ENCODE peak calls at places on chromosomes 7 and 10, in six cellular contexts. One of them, this sample, is unnamed. For H3K9me3, the result is how much of the 10 kb centered on the place peaks cover.

GRCh38 chr7:30134011-30134410 is 775 bp upstream of the MTURN start:
- DNase-seq in fibroblast of lung: no peak
- DNase-seq in upper lobe of right lung: no peak
- DNase-seq in Peyer's patch: no peak
- DNase-seq in tibial nerve: no peak
- DNase-seq in IMR-90: no peak
- DNase-seq in this sample: no peak

GRCh38 chr10:127041561-127041960 is 136.3 kb downstream of the DOCK1 start:
- DNase-seq in tibial nerve: no peak
- DNase-seq in fibroblast of lung: peak
- DNase-seq in Peyer's patch: no peak
- DNase-seq in upper lobe of right lung: no peak
- DNase-seq in IMR-90: peak
- DNase-seq in this sample: no peak

GRCh38 chr7:110119883-110120581 is 970.9 kb upstream of the LRRN3 start:
- DNase-seq in upper lobe of right lung: no peak
- DNase-seq in IMR-90: peak
- DNase-seq in fibroblast of lung: peak
- DNase-seq in Peyer's patch: no peak
- DNase-seq in tibial nerve: no peak
- DNase-seq in this sample: no peak

GRCh38 chr10:124671486-124672075 is 72.6 kb downstream of the FAM53B start:
- DNase-seq in upper lobe of right lung: no peak
- DNase-seq in Peyer's patch: no peak
- DNase-seq in IMR-90: no peak
- DNase-seq in tibial nerve: peak
- DNase-seq in fibroblast of lung: peak
- DNase-seq in this sample: peak

GRCh38 chr10:67433276-67433675 is 262.7 kb downstream of the CTNNA3 start:
- DNase-seq in upper lobe of right lung: no peak
- DNase-seq in fibroblast of lung: no peak
- DNase-seq in IMR-90: no peak
- DNase-seq in tibial nerve: no peak
- DNase-seq in Peyer's patch: no peak
- DNase-seq in this sample: no peak

GRCh38 chr10:101089520-101090299 is 27.9 kb downstream of the KAZALD1 start:
- DNase-seq in fibroblast of lung: no peak
- DNase-seq in tibial nerve: no peak
- DNase-seq in Peyer's patch: no peak
- DNase-seq in IMR-90: no peak
- DNase-seq in upper lobe of right lung: no peak
- DNase-seq in this sample: no peak

GRCh38 chr10:42975005-42975493 is 101.8 kb upstream of the RET start:
- DNase-seq in upper lobe of right lung: peak
- DNase-seq in Peyer's patch: peak
- DNase-seq in IMR-90: no peak
- DNase-seq in tibial nerve: no peak
- DNase-seq in fibroblast of lung: no peak
- DNase-seq in this sample: no peak

GRCh38 chr10:38741226-38741625 is 647.1 kb downstream of the ZNF37A start:
- DNase-seq in IMR-90: no peak
- DNase-seq in tibial nerve: no peak
- DNase-seq in Peyer's patch: no peak
- DNase-seq in fibroblast of lung: no peak
- DNase-seq in upper lobe of right lung: no peak
- DNase-seq in this sample: no peak

GRCh38 chr10:69533658-69534057 is 39.6 kb downstream of the NEUROG3 start:
- DNase-seq in tibial nerve: no peak
- DNase-seq in IMR-90: no peak
- DNase-seq in Peyer's patch: no peak
- DNase-seq in fibroblast of lung: no peak
- DNase-seq in upper lobe of right lung: no peak
- DNase-seq in this sample: no peak

GRCh38 chr10:125144693-125145623 is 15.4 kb downstream of the CTBP2 start:
- DNase-seq in tibial nerve: no peak
- DNase-seq in IMR-90: peak
- DNase-seq in upper lobe of right lung: no peak
- DNase-seq in fibroblast of lung: peak
- DNase-seq in Peyer's patch: peak
- DNase-seq in this sample: peak

GRCh38 chr10:96767611-96768010 is 47.3 kb upstream of the PIK3AP1 start:
- DNase-seq in tibial nerve: no peak
- DNase-seq in fibroblast of lung: no peak
- DNase-seq in upper lobe of right lung: no peak
- DNase-seq in Peyer's patch: no peak
- DNase-seq in IMR-90: no peak
- DNase-seq in this sample: no peak
- H3K9me3 ChIP-seq in tibial nerve: under half
- H3K9me3 ChIP-seq in fibroblast of lung: under half
- H3K9me3 ChIP-seq in upper lobe of right lung: under half
- H3K9me3 ChIP-seq in Peyer's patch: under half
- H3K9me3 ChIP-seq in IMR-90: under half
- H3K9me3 ChIP-seq in this sample: under half

DNA sequence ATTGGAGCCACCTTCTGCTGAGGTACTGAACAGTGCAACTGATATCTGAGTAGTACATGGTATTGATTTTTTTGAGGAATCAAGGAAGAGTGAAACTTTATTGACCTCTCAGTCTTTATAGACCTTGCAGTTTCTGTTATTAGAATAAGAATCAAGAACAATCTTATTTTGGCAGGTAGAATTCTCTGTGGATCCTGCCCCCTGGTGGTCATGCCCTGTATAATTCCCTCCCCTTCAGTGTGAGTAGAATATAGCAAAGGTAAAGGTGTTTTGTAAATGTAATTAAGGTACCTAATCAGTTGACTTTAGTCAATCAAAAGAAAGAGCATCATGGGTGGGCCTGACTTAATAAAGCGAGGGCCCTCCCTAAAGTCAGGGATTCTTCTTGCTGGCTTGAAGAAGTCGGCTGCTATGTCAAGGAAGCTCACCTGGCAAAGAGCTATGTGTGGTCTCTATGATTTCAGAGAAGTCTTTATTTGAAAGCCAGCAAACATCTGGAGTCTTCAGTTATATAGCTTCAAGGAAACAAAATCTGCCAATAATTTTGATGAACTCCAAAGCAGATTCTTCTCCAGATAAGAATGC is 142.8 kb downstream of the LSM5 start:
- DNase-seq in Peyer's patch: peak
- DNase-seq in upper lobe of right lung: no peak
- DNase-seq in IMR-90: no peak
- DNase-seq in tibial nerve: peak
- DNase-seq in fibroblast of lung: peak
- DNase-seq in this sample: no peak
- TF ChIP-seq CTCF in Peyer's patch: peak
- TF ChIP-seq CTCF in upper lobe of right lung: peak
- TF ChIP-seq CTCF in IMR-90: peak
- TF ChIP-seq CTCF in tibial nerve: peak
- TF ChIP-seq CTCF in fibroblast of lung: peak
- TF ChIP-seq CTCF in this sample: peak

DNA sequence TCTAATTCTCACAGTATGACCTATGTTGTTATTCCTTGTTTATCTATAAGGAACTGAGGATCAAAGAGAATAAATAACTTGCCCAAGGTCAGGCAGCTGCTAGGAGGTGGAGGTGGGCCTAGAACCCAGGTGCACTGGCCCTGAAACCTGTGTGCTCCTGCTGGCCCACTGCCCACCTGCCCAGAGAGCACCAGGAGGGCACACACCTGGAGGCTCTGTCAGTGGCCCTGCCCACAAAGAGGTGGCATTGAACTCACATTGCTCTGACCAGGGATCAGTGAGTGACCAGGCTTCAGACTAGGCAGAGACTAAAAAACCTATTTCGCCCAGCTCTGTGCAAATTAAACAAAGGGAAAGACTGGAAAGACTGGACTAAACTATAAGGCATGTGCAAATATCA is 210.6 kb downstream of the TNS3 start:
- DNase-seq in fibroblast of lung: no peak
- DNase-seq in IMR-90: no peak
- DNase-seq in tibial nerve: no peak
- DNase-seq in upper lobe of right lung: no peak
- DNase-seq in Peyer's patch: no peak
- DNase-seq in this sample: no peak
- H3K27ac ChIP-seq in fibroblast of lung: no peak
- H3K27ac ChIP-seq in IMR-90: no peak
- H3K27ac ChIP-seq in tibial nerve: peak
- H3K27ac ChIP-seq in upper lobe of right lung: no peak
- H3K27ac ChIP-seq in Peyer's patch: no peak
- H3K27ac ChIP-seq in this sample: no peak

GRCh38 chr7:3780525-3780924 is 479.5 kb downstream of the SDK1 start:
- DNase-seq in upper lobe of right lung: no peak
- DNase-seq in IMR-90: no peak
- DNase-seq in fibroblast of lung: no peak
- DNase-seq in tibial nerve: no peak
- DNase-seq in Peyer's patch: no peak
- DNase-seq in this sample: no peak
- H3K9me3 ChIP-seq in upper lobe of right lung: under half
- H3K9me3 ChIP-seq in IMR-90: under half
- H3K9me3 ChIP-seq in fibroblast of lung: under half
- H3K9me3 ChIP-seq in tibial nerve: under half
- H3K9me3 ChIP-seq in Peyer's patch: under half
- H3K9me3 ChIP-seq in this sample: under half

GRCh38 chr10:97180986-97181385 is 4.8 kb downstream of the SLIT1 start:
- DNase-seq in Peyer's patch: no peak
- DNase-seq in upper lobe of right lung: peak
- DNase-seq in fibroblast of lung: no peak
- DNase-seq in IMR-90: no peak
- DNase-seq in tibial nerve: no peak
- DNase-seq in this sample: no peak

GRCh38 chr10:97180367-97180763 is 5.4 kb downstream of the SLIT1 start:
- DNase-seq in fibroblast of lung: no peak
- DNase-seq in tibial nerve: no peak
- DNase-seq in Peyer's patch: no peak
- DNase-seq in upper lobe of right lung: no peak
- DNase-seq in IMR-90: no peak
- DNase-seq in this sample: no peak

GRCh38 chr10:97178074-97178473 is 7.7 kb downstream of the SLIT1 start:
- DNase-seq in fibroblast of lung: no peak
- DNase-seq in Peyer's patch: no peak
- DNase-seq in upper lobe of right lung: no peak
- DNase-seq in tibial nerve: no peak
- DNase-seq in IMR-90: no peak
- DNase-seq in this sample: no peak

GRCh38 chr10:97179311-97179710 is 6.4 kb downstream of the SLIT1 start:
- DNase-seq in tibial nerve: no peak
- DNase-seq in Peyer's patch: no peak
- DNase-seq in fibroblast of lung: no peak
- DNase-seq in upper lobe of right lung: no peak
- DNase-seq in IMR-90: no peak
- DNase-seq in this sample: no peak

GRCh38 chr10:97179731-97180366 is 5.9 kb downstream of the SLIT1 start:
- DNase-seq in upper lobe of right lung: peak
- DNase-seq in fibroblast of lung: no peak
- DNase-seq in IMR-90: no peak
- DNase-seq in Peyer's patch: no peak
- DNase-seq in tibial nerve: no peak
- DNase-seq in this sample: peak
- TF ChIP-seq CTCF in upper lobe of right lung: no peak
- TF ChIP-seq CTCF in fibroblast of lung: no peak
- TF ChIP-seq CTCF in IMR-90: no peak
- TF ChIP-seq CTCF in Peyer's patch: no peak
- TF ChIP-seq CTCF in tibial nerve: no peak
- TF ChIP-seq CTCF in this sample: no peak

DNA sequence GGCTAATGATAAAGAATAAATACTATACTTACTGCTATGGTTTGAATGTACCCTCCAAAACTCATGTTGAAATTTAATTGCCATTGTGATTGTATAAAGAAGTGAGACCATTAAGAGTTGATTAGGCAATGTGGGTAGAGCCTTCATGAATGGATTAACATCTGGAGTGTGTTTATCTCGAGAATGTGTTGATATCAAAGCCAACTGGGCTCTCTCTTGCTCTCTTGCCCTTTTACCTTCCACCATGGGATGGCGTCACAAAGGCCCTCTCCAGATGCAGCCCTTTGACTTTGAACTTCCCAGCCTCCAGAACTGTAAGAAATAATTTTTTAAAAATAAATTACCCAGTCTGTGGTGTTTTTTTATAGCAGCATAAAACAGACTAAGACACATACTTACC is 50.1 kb upstream of the GHITM start:
- DNase-seq in IMR-90: no peak
- DNase-seq in upper lobe of right lung: no peak
- DNase-seq in Peyer's patch: no peak
- DNase-seq in tibial nerve: no peak
- DNase-seq in fibroblast of lung: no peak
- DNase-seq in this sample: peak
- H3K27ac ChIP-seq in IMR-90: no peak
- H3K27ac ChIP-seq in upper lobe of right lung: no peak
- H3K27ac ChIP-seq in Peyer's patch: no peak
- H3K27ac ChIP-seq in tibial nerve: no peak
- H3K27ac ChIP-seq in fibroblast of lung: no peak
- H3K27ac ChIP-seq in this sample: no peak

GRCh38 chr10:70626056-70626455 is 23.5 kb upstream of the PRF1 start:
- DNase-seq in fibroblast of lung: no peak
- DNase-seq in tibial nerve: no peak
- DNase-seq in Peyer's patch: no peak
- DNase-seq in IMR-90: no peak
- DNase-seq in upper lobe of right lung: no peak
- DNase-seq in this sample: no peak
- H3K9me3 ChIP-seq in fibroblast of lung: under half
- H3K9me3 ChIP-seq in tibial nerve: under half
- H3K9me3 ChIP-seq in Peyer's patch: under half
- H3K9me3 ChIP-seq in IMR-90: under half
- H3K9me3 ChIP-seq in upper lobe of right lung: under half
- H3K9me3 ChIP-seq in this sample: under half